ENCODE peak calls at places on chromosomes 1 and 21, in eight cellular contexts. Z, X, D, S, K, O, M and B are unnamed samples.

GRCh38 chr1:94298861-94299260 is 61.5 kb upstream of the ARHGAP29 start:
- DNase-seq in Z (no peak), X (no peak), D (no peak), S (no peak), K (no peak), O (no peak), M (no peak), B (no peak)

GRCh38 chr1:151156515-151156819 is at the start of gene TNFAIP8L2:
- DNase-seq in Z (no peak), X (no peak), D (peak; percentile 56), S (peak; percentile 82), K (peak; percentile 84), O (no peak), M (no peak), B (no peak)

GRCh38 chr1:90924982-90925381 is 96.9 kb downstream of the ZNF644 start:
- DNase-seq in Z (no peak), X (no peak), D (no peak), S (no peak), K (no peak), O (no peak), M (no peak), B (no peak)

GRCh38 chr1:25430073-25430665 is 528 bp upstream of the MACO1 start:
- DNase-seq in Z (no peak), X (peak; percentile 74), D (peak; percentile 90), S (peak; percentile 89), K (peak; percentile 89), O (peak; percentile 82), M (no peak), B (no peak)

GRCh38 chr1:41613646-41614592 is 129.4 kb upstream of the EDN2 start:
- DNase-seq in Z (no peak), X (no peak), D (no peak), S (no peak), K (no peak), O (no peak), M (no peak), B (no peak)

GRCh38 chr21:26888931-26889330 is 43.7 kb upstream of the ADAMTS1 start:
- DNase-seq in Z (no peak), X (no peak), D (no peak), S (no peak), K (no peak), O (no peak), M (no peak), B (no peak)

GRCh38 chr21:45618287-45618686 is 25.2 kb upstream of the PCBP3 start:
- DNase-seq in Z (no peak), X (no peak), D (no peak), S (no peak), K (peak; percentile 41), O (no peak), M (no peak), B (no peak)

GRCh38 chr1:2025491-2025981 is 6.4 kb downstream of the GABRD start:
- DNase-seq in Z (no peak), X (no peak), D (peak; percentile 57), S (no peak), K (no peak), O (peak; percentile 68), M (no peak), B (no peak)

GRCh38 chr1:26284597-26285351 is 4.9 kb downstream of the SH3BGRL3 start:
- DNase-seq in Z (peak; percentile 84), X (peak; percentile 64), D (peak; percentile 91), S (peak; percentile 80), K (peak; percentile 91), O (no peak), M (peak; percentile 70), B (peak; percentile 86)

GRCh38 chr1:53110370-53111072 is 31.9 kb downstream of the SLC1A7 start:
- DNase-seq in Z (no peak), X (no peak), D (no peak), S (no peak), K (no peak), O (no peak), M (no peak), B (no peak)

GRCh38 chr21:44828362-44829056 is 10.6 kb upstream of the SUMO3 start:
- DNase-seq in Z (no peak), X (no peak), D (no peak), S (no peak), K (no peak), O (no peak), M (no peak), B (no peak)

GRCh38 chr1:233183226-233184020 is 112.1 kb downstream of the PCNX2 start:
- DNase-seq in Z (no peak), X (no peak), D (no peak), S (no peak), K (no peak), O (no peak), M (no peak), B (peak; percentile 21)

GRCh38 chr1:172845371-172845770 is 186.5 kb downstream of the FASLG start:
- DNase-seq in Z (no peak), X (no peak), D (peak; percentile 34), S (peak; percentile 24), K (no peak), O (no peak), M (no peak), B (no peak)

GRCh38 chr1:173190101-173190895 is 16.8 kb downstream of the TNFSF4 start:
- DNase-seq in Z (peak; percentile 36), X (peak; percentile 73), D (peak; percentile 88), S (no peak), K (peak; percentile 89), O (peak; percentile 39), M (peak; percentile 63), B (peak; percentile 76)

DNA sequence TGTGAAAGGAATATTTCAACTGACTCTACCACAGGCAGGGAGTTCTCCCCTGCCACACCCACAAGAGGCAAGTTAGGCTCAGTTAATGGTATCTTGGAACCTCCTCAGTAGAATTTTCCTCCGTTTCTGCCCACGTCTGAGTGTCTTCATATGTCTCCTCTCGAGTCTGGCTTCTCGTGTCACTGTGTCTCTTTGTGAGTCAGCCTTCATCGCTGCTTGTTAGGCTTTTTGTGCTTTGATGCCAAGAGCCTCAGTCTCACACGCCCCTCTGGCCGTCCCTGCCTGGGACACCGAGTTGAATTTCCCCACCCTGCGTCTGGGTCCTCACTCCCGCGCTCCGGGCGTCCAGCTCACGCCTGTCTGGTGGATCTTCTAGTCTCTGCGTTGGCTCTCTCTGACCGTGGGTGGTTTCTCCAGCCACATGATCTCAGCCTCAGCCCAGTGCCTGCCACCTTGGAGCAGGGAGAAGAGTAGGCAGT is 125.7 kb upstream of the GADD45A start:
- DNase-seq in Z (no peak), X (peak; percentile 30), D (peak; percentile 64), S (no peak), K (peak; percentile 79), O (peak; percentile 53), M (peak; percentile 65), B (no peak)
- H3K4me3 ChIP-seq in Z (peak overlapping the region; percentile 6), X (peak overlapping the region; percentile 27), D (peak overlapping the region; percentile 10), S (no peak overlapping the region), K (no peak overlapping the region), O (peak overlapping the region; percentile 15), M (peak overlapping the region; percentile 7), B (no peak overlapping the region)

DNA sequence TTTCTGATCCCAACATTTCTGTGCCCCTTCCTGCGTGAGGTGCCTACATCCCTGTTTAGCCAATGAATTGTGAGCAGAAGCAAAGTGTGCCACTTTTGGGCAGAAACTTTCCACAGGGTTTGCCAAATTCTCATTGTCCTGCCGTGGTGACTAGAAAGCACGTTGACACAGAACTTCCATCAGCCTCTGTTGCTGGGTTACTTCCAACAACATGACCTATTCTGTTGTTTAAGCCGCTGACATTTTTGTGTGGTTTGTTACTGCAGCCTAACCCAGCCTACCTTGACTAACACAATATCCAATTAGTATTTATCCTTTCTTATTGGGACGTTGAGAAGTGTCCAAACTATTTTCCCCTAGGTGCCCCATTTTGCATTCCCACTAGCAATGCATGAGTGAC is 136.8 kb downstream of the URB2 start:
- DNase-seq in Z (no peak), X (no peak), D (no peak), S (no peak), K (no peak), O (no peak), M (no peak), B (no peak)
- H3K4me3 ChIP-seq in Z (no peak overlapping the region), X (no peak overlapping the region), D (no peak overlapping the region), S (no peak overlapping the region), K (no peak overlapping the region), O (no peak overlapping the region), M (no peak overlapping the region), B (no peak overlapping the region)

GRCh38 chr21:34930971-34931370 is 118.1 kb downstream of the RUNX1 start:
- DNase-seq in Z (no peak), X (no peak), D (no peak), S (no peak), K (no peak), O (no peak), M (peak; percentile 38), B (peak; percentile 37)
- H3K4me3 ChIP-seq in Z (no peak overlapping the region), X (no peak overlapping the region), D (no peak overlapping the region), S (no peak overlapping the region), K (no peak overlapping the region), O (no peak overlapping the region), M (no peak overlapping the region), B (no peak overlapping the region)

GRCh38 chr1:110672001-110672752 is 2.6 kb downstream of the KCNA3 start:
- DNase-seq in Z (no peak), X (no peak), D (no peak), S (peak; percentile 85), K (no peak), O (no peak), M (no peak), B (no peak)
- H3K4me3 ChIP-seq in Z (no peak overlapping the region), X (no peak overlapping the region), D (no peak overlapping the region), S (peak overlapping the region; percentile 83), K (no peak overlapping the region), O (no peak overlapping the region), M (no peak overlapping the region), B (no peak overlapping the region)

GRCh38 chr1:155083865-155084721 is 5.5 kb downstream of the EFNA3 start:
- DNase-seq in Z (no peak), X (peak; percentile 74), D (no peak), S (peak; percentile 55), K (no peak), O (peak; percentile 59), M (no peak), B (no peak)
- H3K4me3 ChIP-seq in Z (peak overlapping the region; percentile 66), X (peak overlapping the region; percentile 59), D (peak overlapping the region; percentile 83), S (peak overlapping the region; percentile 62), K (no peak overlapping the region), O (peak overlapping the region; percentile 61), M (peak overlapping the region; percentile 46), B (peak overlapping the region; percentile 25)

DNA sequence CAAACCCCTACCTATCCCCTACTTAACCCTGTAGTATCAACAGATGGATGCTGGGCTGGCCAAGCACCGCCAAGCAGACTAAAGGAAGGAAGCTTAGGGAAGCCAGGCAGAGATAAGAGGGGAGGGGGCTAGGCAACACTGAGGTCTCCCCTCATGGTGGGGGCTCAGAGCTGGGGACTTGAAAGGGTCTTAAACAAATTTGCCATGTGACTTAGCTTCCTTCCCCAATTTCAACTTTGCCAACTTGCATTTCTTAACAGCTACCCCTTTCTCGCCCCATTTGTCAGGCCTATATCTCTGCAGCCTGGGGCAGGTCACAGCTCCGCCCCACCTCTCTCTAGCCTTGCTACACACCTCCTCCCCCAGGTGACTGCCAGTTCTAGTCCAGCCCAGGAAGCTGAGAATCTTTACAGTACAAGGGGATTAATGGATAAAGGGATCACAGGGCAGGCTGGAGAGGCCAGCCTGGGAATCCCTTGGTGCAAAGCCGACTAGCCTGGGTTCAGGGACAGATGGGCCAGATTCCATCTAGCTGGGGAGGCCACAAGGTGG is 3.4 kb downstream of the KIF21B start:
- DNase-seq in Z (no peak), X (no peak), D (no peak), S (peak; percentile 59), K (no peak), O (no peak), M (no peak), B (no peak)
- H3K4me3 ChIP-seq in Z (no peak overlapping the region), X (no peak overlapping the region), D (no peak overlapping the region), S (peak overlapping the region; percentile 35), K (no peak overlapping the region), O (no peak overlapping the region), M (no peak overlapping the region), B (no peak overlapping the region)